ENCODE peak calls at places on chromosomes 3 and 15, in seven cellular contexts. G is activated CD8-positive, alpha-beta memory T cell treated with anti-CD3 and anti-CD28 coated beads, Interleukin-2, amount 10 ng/mL, durations not matched to agents 7 days and 5 days; P is gastroesophageal sphincter; Z is activated naive CD8-positive, alpha-beta T cell treated with anti-CD3 and anti-CD28 coated beads, Interleukin-2, amount 10 ng/mL, durations not matched to agents 7 days and 5 days; B is HepG2; N is heart left ventricle; F is naive thymus-derived CD4-positive, alpha-beta T cell. X is an unnamed sample.

GRCh38 chr3:152382312-152383135 is 113.8 kb downstream of the MBNL1 start:
- ATAC-seq in G (peak), P (no peak), Z (no peak), B (no peak), N (peak), F (no peak), X (no peak)

GRCh38 chr3:2727566-2728318 is 382.4 kb downstream of the IL5RA start:
- ATAC-seq in G (no peak), P (no peak), Z (no peak), B (no peak), N (no peak), F (no peak), X (no peak)

GRCh38 chr15:92079047-92079446 is 225.5 kb downstream of the SLCO3A1 start:
- ATAC-seq in G (no peak), P (no peak), Z (no peak), B (peak), N (no peak), F (no peak), X (no peak)

GRCh38 chr3:42654331-42655201 is 1.1 kb downstream of the ZBTB47 start:
- ATAC-seq in G (peak), P (peak), Z (peak), B (peak), N (peak), F (peak), X (peak)

GRCh38 chr15:28079313-28079969 is 19.7 kb downstream of the OCA2 start:
- ATAC-seq in G (no peak), P (no peak), Z (no peak), B (no peak), N (no peak), F (no peak), X (no peak)

GRCh38 chr3:188646592-188646991 is 492.6 kb downstream of the LPP start:
- ATAC-seq in G (no peak), P (peak), Z (no peak), B (no peak), N (peak), F (peak), X (no peak)

GRCh38 chr3:104556372-104557078 is 810.2 kb upstream of the ALCAM start:
- ATAC-seq in G (no peak), P (no peak), Z (no peak), B (no peak), N (no peak), F (no peak), X (no peak)

GRCh38 chr3:190631295-190631694 is 117.4 kb downstream of the IL1RAP start:
- ATAC-seq in G (no peak), P (no peak), Z (no peak), B (no peak), N (no peak), F (no peak), X (no peak)

GRCh38 chr3:38382506-38383080 is 36.0 kb downstream of the XYLB start:
- ATAC-seq in G (no peak), P (no peak), Z (no peak), B (no peak), N (no peak), F (no peak), X (no peak)

GRCh38 chr15:45660231-45660979 is 25.6 kb downstream of the SQOR start:
- ATAC-seq in G (no peak), P (no peak), Z (no peak), B (no peak), N (peak), F (no peak), X (no peak)

GRCh38 chr3:132083583-132084372 is 49.0 kb upstream of the CPNE4 start:
- ATAC-seq in G (no peak), P (no peak), Z (no peak), B (no peak), N (no peak), F (no peak), X (no peak)

GRCh38 chr3:71503525-71504249 is 79.8 kb downstream of the FOXP1 start:
- ATAC-seq in G (no peak), P (no peak), Z (peak), B (no peak), N (no peak), F (no peak), X (peak)

GRCh38 chr3:106068795-106069194 is 200.0 kb upstream of the CBLB start:
- ATAC-seq in G (peak), P (peak), Z (peak), B (no peak), N (peak), F (peak), X (peak)

GRCh38 chr15:29126821-29127461 is 142.7 kb downstream of the NSMCE3 start:
- ATAC-seq in G (no peak), P (no peak), Z (no peak), B (peak), N (no peak), F (no peak), X (no peak)

GRCh38 chr3:86595696-86596095 is 395.3 kb downstream of the VGLL3 start:
- ATAC-seq in G (no peak), P (no peak), Z (no peak), B (no peak), N (no peak), F (no peak), X (no peak)

GRCh38 chr3:71052725-71053124 is 530.8 kb downstream of the FOXP1 start:
- ATAC-seq in G (no peak), P (no peak), Z (no peak), B (no peak), N (peak), F (no peak), X (no peak)

GRCh38 chr15:99015677-99016568 is 8.3 kb upstream of the PGPEP1L start:
- ATAC-seq in G (no peak), P (no peak), Z (no peak), B (peak), N (peak), F (no peak), X (no peak)

GRCh38 chr15:70438776-70439175 is 324.6 kb downstream of the UACA start:
- ATAC-seq in G (no peak), P (no peak), Z (no peak), B (no peak), N (peak), F (no peak), X (no peak)

GRCh38 chr3:15051531-15051930 is 13.6 kb downstream of the MRPS25 start:
- ATAC-seq in G (peak), P (peak), Z (peak), B (peak), N (peak), F (peak), X (peak)

GRCh38 chr3:63791974-63792373 is 27.1 kb upstream of the C3orf49 start:
- ATAC-seq in G (no peak), P (no peak), Z (no peak), B (no peak), N (no peak), F (no peak), X (no peak)

GRCh38 chr3:100209948-100210776 is 50.6 kb upstream of the TBC1D23 start:
- ATAC-seq in G (peak), P (peak), Z (peak), B (no peak), N (peak), F (peak), X (peak)

X was measured in activated T-helper 17 cell treated with anti-CD3 and anti-CD28 coated beads, Interleukin-2, amount 50 U/mL, for 72 hours.